ENCODE peak calls at places on chromosome X, in five cellular contexts. Q is mesendoderm, W is fibroblast of lung, A is SK-N-SH, S is H1. L is an unnamed sample.

GRCh38 chrX:2678583-2678982 is 12.5 kb upstream of the CD99 start:
- DNase-seq in Q (no peak), W (no peak), A (no peak), S (no peak), L (no peak)

GRCh38 chrX:138711399-138712347 is at the start of gene FGF13:
- DNase-seq in Q (peak; percentile 86), W (peak; percentile 1), A (peak; percentile 35), S (peak; percentile 60), L (no peak)

GRCh38 chrX:96002401-96002800 is 682.2 kb upstream of the DIAPH2 start:
- DNase-seq in Q (no peak), W (peak; percentile 88), A (no peak), S (no peak), L (no peak)

GRCh38 chrX:104343408-104344129 is 88.8 kb upstream of the ESX1 start:
- DNase-seq in Q (peak; percentile 92), W (peak; percentile 74), A (peak; percentile 30), S (peak; percentile 70), L (peak; percentile 83)

GRCh38 chrX:68708503-68709290 is 61.2 kb downstream of the STARD8 start:
- DNase-seq in Q (peak; percentile 96), W (no peak), A (no peak), S (no peak), L (no peak)

GRCh38 chrX:150150081-150150779 is 211.9 kb upstream of the EOLA2 start:
- DNase-seq in Q (no peak), W (no peak), A (no peak), S (no peak), L (peak; percentile 9)

GRCh38 chrX:150506486-150506885 is 61.9 kb upstream of the MTM1 start:
- DNase-seq in Q (peak; percentile 4), W (no peak), A (no peak), S (peak; percentile 47), L (no peak)

GRCh38 chrX:156002517-156002916 is 5.0 kb downstream of the IL9R start:
- DNase-seq in Q (no peak), W (no peak), A (no peak), S (no peak), L (no peak)

GRCh38 chrX:119425050-119425449 is 25.9 kb downstream of the SLC25A43 start:
- DNase-seq in Q (no peak), W (no peak), A (no peak), S (no peak), L (no peak)

GRCh38 chrX:9873952-9874351 is 87.7 kb downstream of the SHROOM2 start:
- DNase-seq in Q (peak; percentile 66), W (peak; percentile 47), A (peak; percentile 37), S (peak; percentile 50), L (peak; percentile 52)

GRCh38 chrX:48475295-48475694 is 704 bp upstream of the FTSJ1 start:
- DNase-seq in Q (peak; percentile 12), W (no peak), A (peak; percentile 51), S (no peak), L (no peak)

GRCh38 chrX:45743906-45744625 is 543.4 kb upstream of the DIPK2B start:
- DNase-seq in Q (no peak), W (no peak), A (no peak), S (no peak), L (no peak)

GRCh38 chrX:50677789-50678188 is 136.2 kb downstream of the SHROOM4 start:
- DNase-seq in Q (no peak), W (no peak), A (no peak), S (no peak), L (no peak)

GRCh38 chrX:149937881-149938426 is 337 bp downstream of the EOLA2 start:
- DNase-seq in Q (peak; percentile 11), W (peak; percentile 9), A (no peak), S (no peak), L (peak; percentile 33)

GRCh38 chrX:23662853-23663252 is 4.4 kb upstream of the PRDX4 start:
- DNase-seq in Q (no peak), W (peak; percentile 14), A (no peak), S (no peak), L (peak; percentile 17)

GRCh38 chrX:108022491-108023089 is 22.3 kb upstream of the VSIG1 start:
- DNase-seq in Q (no peak), W (peak; percentile 6), A (no peak), S (no peak), L (peak; percentile 23)

GRCh38 chrX:148632444-148632843 is 132.0 kb downstream of the AFF2 start:
- DNase-seq in Q (no peak), W (no peak), A (no peak), S (no peak), L (no peak)

GRCh38 chrX:108453841-108454240 is 14.2 kb downstream of the COL4A5 start:
- DNase-seq in Q (no peak), W (no peak), A (no peak), S (no peak), L (no peak)

GRCh38 chrX:102338162-102338561 is 91.2 kb downstream of the NXF2 start:
- DNase-seq in Q (no peak), W (no peak), A (no peak), S (no peak), L (no peak)

GRCh38 chrX:25034889-25035288 is 19.1 kb upstream of the ARX start:
- DNase-seq in Q (peak; percentile 68), W (peak; percentile 28), A (no peak), S (no peak), L (no peak)

GRCh38 chrX:49192722-49193328 is 6.7 kb upstream of the PRICKLE3 start:
- DNase-seq in Q (peak; percentile 46), W (peak; percentile 21), A (no peak), S (no peak), L (peak; percentile 52)

GRCh38 chrX:147602297-147602696 is 309.4 kb upstream of the FMR1 start:
- DNase-seq in Q (peak; percentile 42), W (no peak), A (no peak), S (no peak), L (no peak)

GRCh38 chrX:20594985-20595384 is 328.3 kb upstream of the RPS6KA3 start:
- DNase-seq in Q (peak; percentile 75), W (peak; percentile 0), A (no peak), S (no peak), L (peak; percentile 9)

GRCh38 chrX:109384569-109385174 is 97.2 kb downstream of the GUCY2F start:
- DNase-seq in Q (peak; percentile 33), W (peak; percentile 35), A (no peak), S (no peak), L (peak; percentile 70)

GRCh38 chrX:7270018-7270417 is 122.1 kb upstream of the PUDP start:
- DNase-seq in Q (no peak), W (peak; percentile 45), A (no peak), S (no peak), L (peak; percentile 3)

GRCh38 chrX:151723156-151723760 is 7.4 kb downstream of the FATE1 start:
- DNase-seq in Q (peak; percentile 32), W (no peak), A (no peak), S (no peak), L (no peak)

GRCh38 chrX:72609313-72609712 is 36.7 kb upstream of the HDAC8 start:
- DNase-seq in Q (peak; percentile 25), W (peak; percentile 12), A (no peak), S (no peak), L (peak; percentile 2)

GRCh38 chrX:53441531-53442321 is 7.6 kb upstream of the HSD17B10 start:
- DNase-seq in Q (peak; percentile 83), W (peak; percentile 69), A (peak; percentile 98), S (peak; percentile 82), L (peak; percentile 74)

GRCh38 chrX:130172127-130172834 is 519 bp downstream of the RAB33A start:
- DNase-seq in Q (no peak), W (no peak), A (peak; percentile 48), S (peak; percentile 47), L (no peak)
- H3K4me3 ChIP-seq in Q (no peak overlapping the region), W (peak overlapping the region; percentile 55), A (peak overlapping the region; percentile 51), S (peak overlapping the region; percentile 75), L (peak overlapping the region; percentile 74)

DNA sequence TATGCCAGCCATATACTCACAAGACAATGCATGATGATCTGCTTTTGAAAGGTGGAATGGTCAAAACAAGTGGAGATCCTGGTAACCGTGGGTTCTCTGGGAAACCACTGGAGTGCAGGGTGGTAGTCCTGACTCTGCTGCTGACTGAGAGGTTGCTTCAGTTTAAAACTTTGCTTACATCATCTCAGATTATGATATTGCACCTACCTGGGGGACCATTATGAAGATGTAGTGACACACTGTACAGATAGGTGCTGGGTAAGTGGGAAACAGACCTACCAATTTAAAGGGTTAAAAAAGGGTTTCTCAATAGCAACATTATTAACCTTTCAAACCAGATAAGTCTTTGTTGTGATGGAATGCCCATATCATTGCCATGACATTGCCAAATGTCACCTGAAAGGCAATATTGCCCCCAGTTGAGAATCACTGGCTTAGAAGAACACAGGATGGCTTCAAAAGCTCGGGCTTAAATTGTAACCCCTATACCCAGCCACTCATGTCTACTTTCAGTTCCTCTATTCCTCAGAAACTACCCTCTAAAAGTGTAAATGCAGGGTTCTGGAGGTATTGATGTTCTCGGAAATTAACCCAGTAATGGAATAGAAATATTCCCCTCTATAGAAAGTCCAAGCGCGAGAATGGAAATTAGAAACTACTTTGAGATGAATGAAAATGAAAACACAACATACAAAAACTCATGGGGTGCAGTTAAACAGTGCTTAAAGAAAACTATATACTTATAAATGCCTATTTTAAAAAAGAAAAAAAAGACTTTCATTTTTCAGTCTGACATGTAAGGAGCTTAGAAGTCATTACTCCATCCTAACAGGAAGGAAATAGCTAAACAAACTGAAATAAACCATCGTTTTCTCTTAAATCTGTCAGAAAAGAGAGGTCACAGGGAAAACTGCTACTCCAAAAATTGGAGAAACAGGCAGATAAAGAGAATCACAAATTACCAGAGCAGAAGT is 65.8 kb downstream of the ARHGEF6 start:
- DNase-seq in Q (no peak), W (no peak), A (no peak), S (no peak), L (no peak)
- H3K27me3 ChIP-seq in Q (no peaks in the 10 kb centered on the region), W (no peaks in the 10 kb centered on the region), A (no peaks in the 10 kb centered on the region), S (no peaks in the 10 kb centered on the region), L (no peaks in the 10 kb centered on the region)

DNA sequence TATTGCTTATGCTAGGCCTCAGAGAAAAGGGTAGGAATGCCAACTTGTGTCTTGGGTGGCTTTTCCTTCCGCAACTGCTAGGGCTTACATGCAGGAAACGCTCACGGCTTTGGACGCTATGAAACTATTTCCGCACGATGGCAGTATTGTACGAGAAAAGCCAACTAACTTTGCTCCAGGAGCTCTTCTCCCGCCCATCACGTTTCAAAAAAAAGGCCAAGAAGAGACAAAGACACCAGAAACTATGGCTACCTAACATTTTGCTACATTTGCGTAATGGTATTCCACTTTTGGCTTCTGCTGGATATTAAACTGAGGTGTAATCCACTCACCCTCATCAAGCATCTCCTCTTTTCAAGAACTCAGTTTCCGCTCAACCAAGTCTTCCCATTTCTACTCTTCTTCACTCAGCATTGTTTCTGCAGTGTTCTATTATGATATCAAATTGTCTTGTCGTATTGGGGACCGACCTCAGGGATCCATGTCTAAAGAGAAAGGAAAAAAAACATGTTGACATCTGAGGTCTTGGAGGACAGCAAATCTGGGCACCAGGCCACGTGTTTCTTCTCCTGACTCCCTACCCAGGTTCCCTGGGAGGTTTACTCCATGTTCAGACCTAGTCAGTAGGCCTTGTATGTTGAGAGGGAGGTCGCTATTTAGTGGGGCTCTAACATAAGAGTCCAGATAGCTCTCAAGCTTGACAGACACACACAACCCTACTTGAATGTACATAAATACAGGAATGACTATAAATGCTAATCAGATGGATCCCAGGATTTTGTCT is 239.4 kb upstream of the STK26 start:
- DNase-seq in Q (no peak), W (no peak), A (no peak), S (no peak), L (peak; percentile 88)
- H3K9ac ChIP-seq in Q (no peak overlapping the region), W (no peak overlapping the region), A (no peak overlapping the region), S (no peak overlapping the region), L (no peak overlapping the region)

DNA sequence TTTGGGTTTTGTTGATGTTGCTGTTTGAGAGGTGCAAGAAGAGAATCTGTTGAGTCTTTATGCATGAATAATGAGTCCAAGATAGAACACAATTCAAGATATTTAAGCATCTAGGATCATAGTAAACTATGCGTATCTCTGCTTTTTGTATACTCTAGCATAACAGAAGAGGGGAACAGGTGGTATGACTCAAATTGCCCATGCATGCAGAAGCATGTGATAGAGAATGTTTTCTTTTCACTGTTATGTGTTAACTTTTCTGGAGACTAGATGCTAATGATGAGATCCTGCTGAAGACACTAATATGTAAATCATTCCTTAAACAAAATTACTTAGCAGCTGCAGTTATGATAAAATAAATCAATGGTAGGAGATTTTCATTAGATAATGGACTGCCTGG is 165.3 kb upstream of the FTHL17 start:
- DNase-seq in Q (no peak), W (no peak), A (no peak), S (no peak), L (no peak)
- H3K4me3 ChIP-seq in Q (no peak overlapping the region), W (no peak overlapping the region), A (no peak overlapping the region), S (no peak overlapping the region), L (no peak overlapping the region)